ENCODE peak calls at places on chromosome 7, in five cellular contexts. Z is DND-41, O is left ventricle myocardium inferior, Q is tibial nerve, R is right atrium auricular region. N is an unnamed sample. For H3K4me1, H3K9me3 and H3K36me3, the result is how much of the 10 kb centered on the place peaks cover.

GRCh38 chr7:34832020-34832419 is 174.0 kb downstream of the NPSR1 start:
- DNase-seq in Q (no peak), R (no peak), O (no peak), Z (no peak), N (no peak)

GRCh38 chr7:106717997-106718871 is 57.3 kb upstream of the CCDC71L start:
- DNase-seq in Q (peak), Z (peak), R (no peak), O (no peak), N (no peak)

GRCh38 chr7:121761399-121761798 is 111.6 kb upstream of the PTPRZ1 start:
- DNase-seq in Q (no peak), O (no peak), R (no peak), Z (no peak), N (no peak)

GRCh38 chr7:66183700-66184099 is 21.4 kb upstream of the TPST1 start:
- DNase-seq in Z (no peak), Q (no peak), R (no peak), O (no peak), N (no peak)

GRCh38 chr7:47383696-47384445 is 198.0 kb downstream of the TNS3 start:
- DNase-seq in Q (no peak), Z (no peak), O (no peak), R (no peak), N (no peak)

GRCh38 chr7:154736389-154736788 is 266.5 kb downstream of the PAXIP1 start:
- DNase-seq in R (no peak), Q (no peak), O (no peak), Z (no peak), N (no peak)

GRCh38 chr7:127598318-127598717 is 4.8 kb downstream of the FSCN3 start:
- DNase-seq in Z (no peak), R (no peak), O (no peak), Q (no peak), N (no peak)

GRCh38 chr7:23020742-23021401 is 6.9 kb upstream of the HYCC1 start:
- DNase-seq in O (peak), Z (no peak), R (peak), Q (no peak), N (no peak)

GRCh38 chr7:28921822-28922221 is 36.3 kb downstream of the TRIL start:
- DNase-seq in O (no peak), Q (peak), R (no peak), Z (peak), N (peak)

GRCh38 chr7:68783671-68784070 is 814.6 kb upstream of the AUTS2 start:
- DNase-seq in R (no peak), Z (no peak), Q (no peak), O (no peak), N (no peak)

GRCh38 chr7:84675633-84676034 is 481.0 kb upstream of the SEMA3A start:
- DNase-seq in Q (no peak), Z (no peak), O (no peak), R (no peak), N (no peak)

GRCh38 chr7:92603089-92603445 is 12.9 kb upstream of the FAM133B start:
- DNase-seq in Z (no peak), Q (no peak), R (no peak), O (no peak), N (no peak)

GRCh38 chr7:71633571-71634008 is 501.6 kb downstream of the GALNT17 start:
- DNase-seq in Z (no peak), Q (no peak), R (no peak), O (no peak), N (no peak)

GRCh38 chr7:83547526-83547925 is 101.4 kb downstream of the SEMA3E start:
- DNase-seq in Z (no peak), Q (no peak), R (no peak), O (no peak), N (no peak)

GRCh38 chr7:45699726-45700390 is 125.7 kb downstream of the ADCY1 start:
- DNase-seq in R (peak), Q (no peak), O (no peak), Z (no peak), N (no peak)

GRCh38 chr7:127666602-127667001 is 14.6 kb downstream of the SND1 start:
- DNase-seq in Z (no peak), R (no peak), Q (no peak), O (no peak), N (no peak)

GRCh38 chr7:90931996-90932912 is 332.0 kb upstream of the FZD1 start:
- DNase-seq in O (no peak), Q (no peak), Z (no peak), R (no peak), N (no peak)

GRCh38 chr7:67625257-67625713 is 628.7 kb downstream of the TYW1 start:
- DNase-seq in Z (peak), Q (peak), R (peak), O (peak), N (no peak)

GRCh38 chr7:13852281-13852968 is 137.0 kb downstream of the ETV1 start:
- DNase-seq in O (no peak), Q (no peak), Z (no peak), R (no peak), N (no peak)

GRCh38 chr7:12927635-12928434 is 240.4 kb downstream of the ARL4A start:
- DNase-seq in Z (no peak), O (no peak), Q (no peak), R (no peak), N (no peak)

GRCh38 chr7:117395743-117396142 is 31.6 kb downstream of the ASZ1 start:
- DNase-seq in Q (no peak), R (no peak), O (no peak), Z (no peak), N (no peak)

GRCh38 chr7:133024604-133025003 is 57.3 kb downstream of the CHCHD3 start:
- DNase-seq in R (no peak), O (no peak), Q (no peak), Z (no peak), N (no peak)

GRCh38 chr7:69932034-69932628 is 333.9 kb downstream of the AUTS2 start:
- DNase-seq in Q (peak), O (no peak), R (no peak), Z (peak), N (no peak)

GRCh38 chr7:128672927-128673517 is 930 bp downstream of the GARIN1A start:
- DNase-seq in O (no peak), Z (no peak), Q (no peak), R (no peak), N (no peak)

GRCh38 chr7:12220321-12221046 is 9.4 kb downstream of the TMEM106B start:
- DNase-seq in R (no peak), Q (no peak), O (no peak), Z (no peak), N (no peak)

GRCh38 chr7:116447980-116448839 is 51.3 kb upstream of the CAV2 start:
- DNase-seq in Z (no peak), Q (no peak), R (no peak), O (peak), N (no peak)

GRCh38 chr7:76262683-76263402 is 39.6 kb upstream of the HSPB1 start:
- DNase-seq in Q (peak), O (no peak), Z (peak), R (no peak), N (no peak)

GRCh38 chr7:105096306-105096705 is 82.3 kb downstream of the KMT2E start:
- DNase-seq in R (no peak), O (no peak), Z (no peak), Q (no peak), N (no peak)

DNA sequence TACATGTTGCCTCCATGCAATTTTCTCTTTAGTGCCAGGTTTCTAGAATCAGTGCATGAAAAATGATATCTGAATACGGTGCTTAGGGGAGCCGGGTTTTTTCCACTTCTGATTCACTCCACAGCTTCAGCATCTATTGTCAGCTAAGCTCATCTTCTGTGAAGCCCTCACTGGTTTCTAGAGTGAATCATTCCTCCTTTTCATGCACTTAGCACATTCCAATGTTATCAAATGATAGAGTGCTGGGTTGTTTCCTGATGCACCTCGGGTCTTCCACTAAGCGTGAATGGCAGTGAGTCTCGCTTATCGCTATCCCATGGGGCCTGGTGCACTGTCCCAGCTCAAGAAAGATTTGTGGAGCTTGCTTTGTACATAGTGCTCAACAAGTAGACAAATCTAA is 170.9 kb upstream of the RHEB start:
- DNase-seq in Q (no peak), O (no peak), Z (no peak), R (no peak), N (no peak)
- H3K4me1 ChIP-seq in Q (under half), O (half or more), Z (under half), R (half or more), N (under half)

DNA sequence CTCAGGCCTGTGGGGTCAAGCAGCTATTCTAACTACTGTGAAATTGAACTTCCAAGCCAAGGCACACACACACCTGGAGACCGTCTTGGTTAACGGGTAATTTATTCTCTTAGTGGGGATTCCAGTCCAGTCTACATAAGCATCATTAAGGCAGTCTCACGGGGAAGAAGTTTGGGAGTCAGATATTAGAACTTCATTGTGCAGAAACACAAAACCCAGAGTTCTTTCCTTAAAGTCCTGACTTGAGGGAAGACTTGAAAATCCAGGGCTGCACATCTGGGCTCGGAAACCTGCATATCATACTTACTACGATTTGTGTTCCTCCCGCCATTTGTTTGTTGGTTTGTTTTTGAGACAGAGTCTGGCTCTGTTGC is 112.0 kb downstream of the PTPRN2 start:
- DNase-seq in Z (no peak), Q (no peak), O (no peak), R (no peak), N (no peak)
- H3K9me3 ChIP-seq in Z (under half), Q (under half), O (under half), R (under half), N (under half)

DNA sequence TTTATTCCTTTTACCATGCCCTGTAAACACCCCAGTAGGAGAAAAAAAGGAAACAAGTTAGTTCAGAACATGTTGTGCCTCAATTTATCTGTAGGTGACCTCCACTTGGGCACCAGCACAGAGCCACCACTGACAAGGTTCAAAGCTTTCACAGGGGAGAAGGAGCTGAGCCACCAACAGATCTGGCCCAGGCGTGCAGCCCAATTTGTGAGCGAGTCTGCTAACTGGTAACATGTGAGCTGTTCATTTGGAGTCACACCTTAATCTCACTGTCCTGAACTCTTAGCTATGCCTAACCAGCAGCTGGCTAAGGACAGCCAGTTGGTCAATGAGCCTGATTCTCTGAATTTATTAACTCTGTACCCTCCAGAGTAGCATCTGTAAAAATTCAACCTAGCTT is 78.4 kb upstream of the CAMK2B start:
- DNase-seq in Z (no peak), R (no peak), Q (no peak), O (peak), N (no peak)
- H3K36me3 ChIP-seq in Z (under half), R (under half), Q (under half), O (under half), N (under half)

DNA sequence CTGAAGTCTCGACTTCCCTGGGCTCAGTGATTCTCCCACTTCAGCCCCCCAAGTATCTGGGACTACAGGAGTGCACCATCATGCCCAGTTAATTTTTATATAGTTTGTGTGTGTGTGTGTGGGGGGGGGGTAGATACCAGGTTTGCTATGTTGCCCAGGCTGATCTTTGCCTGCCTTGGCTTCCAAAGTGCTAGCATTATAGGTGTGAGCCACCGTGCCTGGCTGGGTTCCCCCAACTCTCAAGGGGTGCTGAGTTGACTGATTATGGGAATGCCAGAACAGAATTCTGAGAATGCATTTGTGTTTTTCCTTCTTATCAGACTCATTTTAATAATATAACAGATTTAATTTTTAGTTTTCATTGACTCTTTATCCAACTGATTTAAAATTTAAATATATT is 19.5 kb downstream of the RPA3 start:
- DNase-seq in Q (no peak), O (peak), R (no peak), Z (no peak), N (no peak)
- H3K4me1 ChIP-seq in Q (under half), O (half or more), R (under half), Z (under half), N (under half)

N was measured in CD8-positive, alpha-beta T cell.